ENCODE peak calls at places on chromosome 14, in four cellular contexts. M is T-helper 1 cell; I is fibroblast of pulmonary artery; T is activated T-cell treated with anti-CD3 and anti-CD28 coated beads, Interleukin-2, amount 50 U/mL, for 1 hour. S is an unnamed sample.
A peak's percentile ranks its signal among the peaks of the same experiment; 100 is the strongest.

GRCh38 chr14:50804181-50804721 is 26.7 kb downstream of the NIN start:
- DNase-seq in M (no peak), I (peak; percentile 77), T (no peak), S (no peak)

GRCh38 chr14:22685467-22685866 is 41.3 kb upstream of the OR6J1 start:
- DNase-seq in T (no peak), I (no peak), M (no peak), S (no peak)

GRCh38 chr14:68911594-68912227 is 67.4 kb downstream of the ACTN1 start:
- DNase-seq in M (peak; percentile 76), T (peak; percentile 79), I (peak; percentile 82), S (peak; percentile 24)

GRCh38 chr14:100665518-100666032 is 61.1 kb upstream of the DLK1 start:
- DNase-seq in M (no peak), I (no peak), T (no peak), S (no peak)

GRCh38 chr14:55045087-55045486 is 6.4 kb upstream of the MAPK1IP1L start:
- DNase-seq in I (no peak), T (no peak), M (no peak), S (no peak)

GRCh38 chr14:95300002-95300696 is 19.6 kb downstream of the CLMN start:
- DNase-seq in M (no peak), I (no peak), T (no peak), S (peak; percentile 58)

GRCh38 chr14:34667007-34667406 is 37.1 kb upstream of the SNX6 start:
- DNase-seq in M (no peak), I (no peak), T (no peak), S (no peak)

GRCh38 chr14:100320157-100320856 is 2.8 kb upstream of the SLC25A47 start:
- DNase-seq in M (no peak), I (no peak), T (no peak), S (no peak)

GRCh38 chr14:65949711-65950516 is 536.3 kb upstream of the CCDC196 start:
- DNase-seq in I (peak; percentile 36), M (peak; percentile 10), T (peak; percentile 29), S (peak; percentile 56)

GRCh38 chr14:79551591-79551990 is 659.7 kb downstream of the DIO2 start:
- DNase-seq in M (no peak), T (no peak), I (no peak), S (no peak)

GRCh38 chr14:26191123-26191522 is 406.7 kb downstream of the NOVA1 start:
- DNase-seq in I (peak; percentile 33), T (no peak), M (no peak), S (no peak)

S was measured in NCI-H510A.